ENCODE peak calls at places on chromosomes 12 and 14, in eight cellular contexts. P is upper lobe of left lung; A is NCI-H2107; M is EH; X is NCI-H748 treated with DMSO at 0.1 percent for 48 hours; U is H4; N is effector memory CD4-positive, alpha-beta T cell; H is activated naive CD4-positive, alpha-beta T cell treated with anti-CD3 and anti-CD28 coated beads, Interleukin-2, amount 10 ng/mL, durations not matched to agents 7 days and 5 days. Y is an unnamed sample.
A peak's percentile ranks its signal among the peaks of the same experiment; 100 is the strongest.

GRCh38 chr12:68932123-68932700 is 759 bp downstream of the CPM start:
- DNase-seq in P (no peak), A (no peak), M (no peak), X (peak; percentile 12), U (no peak), N (no peak), H (no peak), Y (no peak)

GRCh38 chr12:32198555-32198954 is 91.9 kb downstream of the BICD1 start:
- DNase-seq in P (no peak), A (no peak), M (peak; percentile 64), X (no peak), U (no peak), N (no peak), H (no peak), Y (no peak)

GRCh38 chr12:64180951-64181350 is 41.1 kb downstream of the KICS2 start:
- DNase-seq in P (no peak), A (no peak), M (peak; percentile 90), X (no peak), U (peak; percentile 62), N (no peak), H (no peak), Y (peak; percentile 23)

GRCh38 chr12:116418551-116418950 is 140.6 kb upstream of the MAP1LC3B2 start:
- DNase-seq in P (no peak), A (no peak), M (no peak), X (no peak), U (no peak), N (no peak), H (no peak), Y (no peak)

GRCh38 chr14:35196571-35196970 is 74.2 kb downstream of the PRORP start:
- DNase-seq in P (no peak), A (no peak), M (peak; percentile 16), X (no peak), U (no peak), N (no peak), H (no peak), Y (no peak)

GRCh38 chr12:103657331-103657730 is 70.3 kb downstream of the STAB2 start:
- DNase-seq in P (no peak), A (no peak), M (peak; percentile 18), X (no peak), U (peak; percentile 24), N (no peak), H (no peak), Y (no peak)

GRCh38 chr12:121797937-121798801 is 4.7 kb upstream of the RHOF start:
- DNase-seq in P (peak; percentile 60), A (peak; percentile 74), M (peak; percentile 53), X (peak; percentile 81), U (peak; percentile 57), N (no peak), H (no peak), Y (no peak)

GRCh38 chr14:102916347-102917055 is 6.0 kb upstream of the AMN start:
- DNase-seq in P (peak; percentile 59), A (no peak), M (no peak), X (no peak), U (no peak), N (no peak), H (no peak), Y (no peak)

GRCh38 chr14:24351517-24351916 is 11.7 kb upstream of the RIPK3 start:
- DNase-seq in P (no peak), A (no peak), M (peak; percentile 58), X (no peak), U (peak; percentile 30), N (no peak), H (no peak), Y (no peak)

GRCh38 chr14:53295985-53296582 is 143.0 kb upstream of the DDHD1 start:
- DNase-seq in P (no peak), A (no peak), M (peak; percentile 44), X (peak; percentile 29), U (no peak), N (no peak), H (no peak), Y (no peak)

GRCh38 chr14:21382886-21383847 is 652 bp downstream of the SUPT16H start:
- DNase-seq in P (no peak), A (no peak), M (peak; percentile 74), X (peak; percentile 35), U (peak; percentile 38), N (peak; percentile 26), H (peak; percentile 67), Y (peak; percentile 23)

GRCh38 chr12:51025182-51025747 is 919 bp downstream of the SLC11A2 start:
- DNase-seq in P (no peak), A (no peak), M (no peak), X (no peak), U (no peak), N (no peak), H (no peak), Y (no peak)

GRCh38 chr14:89773644-89774316 is 180.8 kb downstream of the EFCAB11 start:
- DNase-seq in P (peak; percentile 75), A (peak; percentile 72), M (peak; percentile 64), X (no peak), U (peak; percentile 87), N (peak; percentile 17), H (peak; percentile 68), Y (peak; percentile 31)

GRCh38 chr12:29783773-29784666 is at the start of gene TMTC1:
- DNase-seq in P (peak; percentile 91), A (peak; percentile 34), M (peak; percentile 32), X (no peak), U (peak; percentile 38), N (no peak), H (no peak), Y (peak; percentile 27)

GRCh38 chr12:94507455-94507854 is 47.8 kb upstream of the CEP83 start:
- DNase-seq in P (no peak), A (no peak), M (no peak), X (no peak), U (no peak), N (no peak), H (no peak), Y (no peak)

GRCh38 chr12:109804820-109805761 is 28.1 kb downstream of the TRPV4 start:
- DNase-seq in P (no peak), A (peak; percentile 6), M (peak; percentile 60), X (peak; percentile 5), U (no peak), N (peak; percentile 44), H (peak; percentile 79), Y (peak; percentile 83)

GRCh38 chr12:54054442-54055332 is 1.1 kb downstream of the HOXC4 start:
- DNase-seq in P (peak; percentile 76), A (no peak), M (no peak), X (peak; percentile 69), U (no peak), N (no peak), H (no peak), Y (no peak)

GRCh38 chr12:93214523-93215289 is 163.0 kb upstream of the NUDT4 start:
- DNase-seq in P (peak; percentile 13), A (no peak), M (no peak), X (no peak), U (no peak), N (no peak), H (no peak), Y (no peak)

GRCh38 chr14:70350078-70350477 is 9.4 kb downstream of the COX16 start:
- DNase-seq in P (no peak), A (no peak), M (no peak), X (no peak), U (peak; percentile 9), N (no peak), H (no peak), Y (no peak)

GRCh38 chr12:99253068-99253467 is 394.5 kb upstream of the GARIN6 start:
- DNase-seq in P (no peak), A (no peak), M (no peak), X (no peak), U (peak; percentile 51), N (no peak), H (no peak), Y (no peak)